ENCODE peak calls at places on chromosomes 6 and 20, in seven cellular contexts. One of them, this sample, is unnamed.

GRCh38 chr6:137159912-137160311 is 13.5 kb downstream of the IL22RA2 start:
- DNase-seq in pancreas: no peak
- DNase-seq in HCT116: no peak
- DNase-seq in CD8-positive, alpha-beta memory T cell: no peak
- DNase-seq in transverse colon: no peak
- DNase-seq in iPS DF 6.9: no peak
- DNase-seq in SJSA1: no peak
- DNase-seq in this sample: no peak

GRCh38 chr6:33696538-33697518 is 14.7 kb downstream of the UQCC2 start:
- DNase-seq in pancreas: no peak
- DNase-seq in HCT116: no peak
- DNase-seq in CD8-positive, alpha-beta memory T cell: no peak
- DNase-seq in transverse colon: no peak
- DNase-seq in iPS DF 6.9: no peak
- DNase-seq in SJSA1: peak
- DNase-seq in this sample: peak

GRCh38 chr6:33578588-33579011 is 1.5 kb downstream of the BAK1 start:
- DNase-seq in pancreas: no peak
- DNase-seq in HCT116: no peak
- DNase-seq in CD8-positive, alpha-beta memory T cell: peak
- DNase-seq in transverse colon: peak
- DNase-seq in iPS DF 6.9: no peak
- DNase-seq in SJSA1: no peak
- DNase-seq in this sample: no peak

GRCh38 chr6:33927551-33927950 is 123.7 kb upstream of the MLN start:
- DNase-seq in pancreas: no peak
- DNase-seq in HCT116: no peak
- DNase-seq in CD8-positive, alpha-beta memory T cell: no peak
- DNase-seq in transverse colon: no peak
- DNase-seq in iPS DF 6.9: no peak
- DNase-seq in SJSA1: no peak
- DNase-seq in this sample: no peak

GRCh38 chr20:7195704-7196103 is 428.2 kb downstream of the BMP2 start:
- DNase-seq in pancreas: no peak
- DNase-seq in HCT116: no peak
- DNase-seq in CD8-positive, alpha-beta memory T cell: no peak
- DNase-seq in transverse colon: no peak
- DNase-seq in iPS DF 6.9: no peak
- DNase-seq in SJSA1: no peak
- DNase-seq in this sample: no peak

GRCh38 chr6:63598251-63599036 is 26.2 kb downstream of the LOC128125822 start:
- DNase-seq in pancreas: peak
- DNase-seq in HCT116: peak
- DNase-seq in CD8-positive, alpha-beta memory T cell: peak
- DNase-seq in transverse colon: peak
- DNase-seq in iPS DF 6.9: no peak
- DNase-seq in SJSA1: peak
- DNase-seq in this sample: peak

GRCh38 chr6:42101186-42101657 is 41.2 kb downstream of the C6orf132 start:
- DNase-seq in pancreas: no peak
- DNase-seq in HCT116: no peak
- DNase-seq in CD8-positive, alpha-beta memory T cell: no peak
- DNase-seq in transverse colon: peak
- DNase-seq in iPS DF 6.9: no peak
- DNase-seq in SJSA1: no peak
- DNase-seq in this sample: peak

GRCh38 chr6:4256969-4257368 is 121.6 kb upstream of the ECI2 start:
- DNase-seq in pancreas: no peak
- DNase-seq in HCT116: no peak
- DNase-seq in CD8-positive, alpha-beta memory T cell: no peak
- DNase-seq in transverse colon: no peak
- DNase-seq in iPS DF 6.9: no peak
- DNase-seq in SJSA1: no peak
- DNase-seq in this sample: no peak

GRCh38 chr6:165245287-165245686 is 64.1 kb downstream of the C6orf118 start:
- DNase-seq in pancreas: no peak
- DNase-seq in HCT116: no peak
- DNase-seq in CD8-positive, alpha-beta memory T cell: no peak
- DNase-seq in transverse colon: no peak
- DNase-seq in iPS DF 6.9: no peak
- DNase-seq in SJSA1: no peak
- DNase-seq in this sample: no peak

GRCh38 chr20:5168582-5169396 is 42.0 kb downstream of the CDS2 start:
- DNase-seq in pancreas: no peak
- DNase-seq in HCT116: no peak
- DNase-seq in CD8-positive, alpha-beta memory T cell: no peak
- DNase-seq in transverse colon: no peak
- DNase-seq in iPS DF 6.9: no peak
- DNase-seq in SJSA1: no peak
- DNase-seq in this sample: peak

DNA sequence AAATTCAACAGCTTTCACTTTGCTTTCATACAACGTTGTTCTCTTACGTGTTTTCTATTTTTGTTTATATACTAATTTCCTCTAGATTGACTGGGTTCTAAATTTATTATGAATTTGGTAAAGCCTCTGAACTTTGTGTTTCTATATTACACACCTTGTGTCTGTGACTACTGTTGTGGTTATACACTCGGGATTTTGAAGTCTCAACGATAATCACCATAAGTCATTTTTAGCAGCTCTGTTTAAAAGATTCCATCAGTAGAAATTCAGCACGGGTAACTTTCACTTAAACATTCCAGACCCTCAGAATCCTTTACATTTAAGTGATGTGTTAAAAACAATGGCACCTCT is 31.8 kb upstream of the HBS1L start:
- DNase-seq in pancreas: no peak
- DNase-seq in HCT116: no peak
- DNase-seq in CD8-positive, alpha-beta memory T cell: no peak
- DNase-seq in transverse colon: no peak
- DNase-seq in iPS DF 6.9: no peak
- DNase-seq in SJSA1: no peak
- DNase-seq in this sample: no peak
- H3K27ac ChIP-seq in pancreas: no peak
- H3K27ac ChIP-seq in HCT116: no peak
- H3K27ac ChIP-seq in CD8-positive, alpha-beta memory T cell: no peak
- H3K27ac ChIP-seq in transverse colon: no peak
- H3K27ac ChIP-seq in iPS DF 6.9: no peak
- H3K27ac ChIP-seq in SJSA1: no peak
- H3K27ac ChIP-seq in this sample: no peak

GRCh38 chr6:109892451-109893435 is 85.4 kb upstream of the GPR6 start:
- DNase-seq in pancreas: no peak
- DNase-seq in HCT116: peak
- DNase-seq in CD8-positive, alpha-beta memory T cell: no peak
- DNase-seq in transverse colon: peak
- DNase-seq in iPS DF 6.9: peak
- DNase-seq in SJSA1: no peak
- DNase-seq in this sample: peak
- H3K27ac ChIP-seq in pancreas: peak
- H3K27ac ChIP-seq in HCT116: peak
- H3K27ac ChIP-seq in CD8-positive, alpha-beta memory T cell: no peak
- H3K27ac ChIP-seq in transverse colon: peak
- H3K27ac ChIP-seq in iPS DF 6.9: no peak
- H3K27ac ChIP-seq in SJSA1: no peak
- H3K27ac ChIP-seq in this sample: peak

DNA sequence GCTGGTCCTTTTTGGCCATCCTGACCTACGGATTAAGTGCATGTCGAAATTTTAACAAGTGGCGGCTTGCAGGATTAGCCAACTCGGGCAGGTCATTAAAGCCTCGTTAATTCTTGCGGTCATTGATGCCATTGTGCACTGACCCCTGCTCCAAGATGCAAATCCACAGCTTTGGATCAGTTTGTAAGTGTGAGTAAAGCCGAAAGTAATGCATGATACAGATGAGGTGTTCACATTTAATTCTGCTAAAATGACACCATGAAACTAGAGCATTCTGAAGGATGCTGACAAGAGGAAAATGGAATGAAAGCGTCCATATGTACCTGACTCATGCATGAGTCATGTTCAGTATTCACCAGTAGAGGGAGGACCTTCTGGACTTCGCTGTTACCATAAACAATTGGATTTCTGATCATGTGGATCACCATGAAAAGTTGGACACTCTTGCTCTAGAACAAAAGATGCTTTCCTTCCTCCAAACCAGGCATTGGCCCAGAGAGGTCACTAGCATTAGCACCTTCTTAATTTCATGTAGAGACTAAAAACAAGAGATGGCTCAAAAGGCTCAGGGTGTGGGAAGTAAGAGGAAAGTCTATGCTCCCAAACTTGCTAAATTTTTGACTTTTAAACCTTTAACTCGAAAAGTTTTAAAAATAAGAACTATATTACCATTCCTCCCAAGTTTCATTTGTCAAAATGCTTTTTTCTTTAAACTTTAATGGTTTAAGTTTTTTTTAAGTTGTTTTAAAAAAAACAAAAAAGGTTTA is 48.0 kb downstream of the MUC22 start:
- DNase-seq in pancreas: no peak
- DNase-seq in HCT116: peak
- DNase-seq in CD8-positive, alpha-beta memory T cell: no peak
- DNase-seq in transverse colon: no peak
- DNase-seq in iPS DF 6.9: no peak
- DNase-seq in SJSA1: peak
- DNase-seq in this sample: no peak
- H3K27ac ChIP-seq in pancreas: no peak
- H3K27ac ChIP-seq in HCT116: no peak
- H3K27ac ChIP-seq in CD8-positive, alpha-beta memory T cell: no peak
- H3K27ac ChIP-seq in transverse colon: no peak
- H3K27ac ChIP-seq in iPS DF 6.9: no peak
- H3K27ac ChIP-seq in SJSA1: peak
- H3K27ac ChIP-seq in this sample: no peak

GRCh38 chr20:63444548-63444947 is 27.9 kb downstream of the KCNQ2 start:
- DNase-seq in pancreas: no peak
- DNase-seq in HCT116: no peak
- DNase-seq in CD8-positive, alpha-beta memory T cell: no peak
- DNase-seq in transverse colon: no peak
- DNase-seq in iPS DF 6.9: no peak
- DNase-seq in SJSA1: no peak
- DNase-seq in this sample: no peak
- H3K27ac ChIP-seq in pancreas: no peak
- H3K27ac ChIP-seq in HCT116: no peak
- H3K27ac ChIP-seq in CD8-positive, alpha-beta memory T cell: no peak
- H3K27ac ChIP-seq in transverse colon: no peak
- H3K27ac ChIP-seq in iPS DF 6.9: no peak
- H3K27ac ChIP-seq in SJSA1: no peak
- H3K27ac ChIP-seq in this sample: no peak